ENCODE peak calls at places on chromosomes 12 and 14, in four cellular contexts. One of them, this sample, is unnamed.

GRCh38 chr14:35883677-35884293 is 57.6 kb downstream of the BRMS1L start:
- DNase-seq in foreskin fibroblast: peak; percentile 44
- DNase-seq in B cell: no peak
- DNase-seq in stimulated activated CD4-positive, alpha-beta T cell treated with anti-CD3 and anti-CD28 coated beads, Interleukin-4, amount 100 ng/mL, for 48 hours: peak; percentile 2
- DNase-seq in this sample: peak; percentile 17

GRCh38 chr14:34718750-34719304 is 4.4 kb upstream of the CFL2 start:
- DNase-seq in foreskin fibroblast: peak; percentile 72
- DNase-seq in B cell: no peak
- DNase-seq in stimulated activated CD4-positive, alpha-beta T cell treated with anti-CD3 and anti-CD28 coated beads, Interleukin-4, amount 100 ng/mL, for 48 hours: no peak
- DNase-seq in this sample: no peak

GRCh38 chr12:106114084-106115068 is 24.4 kb downstream of the NUAK1 start:
- DNase-seq in foreskin fibroblast: no peak
- DNase-seq in B cell: no peak
- DNase-seq in stimulated activated CD4-positive, alpha-beta T cell treated with anti-CD3 and anti-CD28 coated beads, Interleukin-4, amount 100 ng/mL, for 48 hours: no peak
- DNase-seq in this sample: peak; percentile 25

GRCh38 chr12:50132505-50133135 is 20.6 kb downstream of the COX14 start:
- DNase-seq in foreskin fibroblast: peak; percentile 54
- DNase-seq in B cell: no peak
- DNase-seq in stimulated activated CD4-positive, alpha-beta T cell treated with anti-CD3 and anti-CD28 coated beads, Interleukin-4, amount 100 ng/mL, for 48 hours: no peak
- DNase-seq in this sample: no peak

GRCh38 chr14:76773956-76774355 is 12.7 kb downstream of the VASH1 start:
- DNase-seq in foreskin fibroblast: no peak
- DNase-seq in B cell: no peak
- DNase-seq in stimulated activated CD4-positive, alpha-beta T cell treated with anti-CD3 and anti-CD28 coated beads, Interleukin-4, amount 100 ng/mL, for 48 hours: no peak
- DNase-seq in this sample: no peak

GRCh38 chr12:1716215-1716862 is 25.5 kb downstream of the ADIPOR2 start:
- DNase-seq in foreskin fibroblast: peak; percentile 35
- DNase-seq in B cell: no peak
- DNase-seq in stimulated activated CD4-positive, alpha-beta T cell treated with anti-CD3 and anti-CD28 coated beads, Interleukin-4, amount 100 ng/mL, for 48 hours: no peak
- DNase-seq in this sample: no peak

GRCh38 chr12:56261503-56262230 is 3.5 kb upstream of the ANKRD52 start:
- DNase-seq in foreskin fibroblast: peak; percentile 90
- DNase-seq in B cell: no peak
- DNase-seq in stimulated activated CD4-positive, alpha-beta T cell treated with anti-CD3 and anti-CD28 coated beads, Interleukin-4, amount 100 ng/mL, for 48 hours: no peak
- DNase-seq in this sample: peak; percentile 76

GRCh38 chr12:80821513-80822000 is 104.8 kb downstream of the MYF5 start:
- DNase-seq in foreskin fibroblast: no peak
- DNase-seq in B cell: no peak
- DNase-seq in stimulated activated CD4-positive, alpha-beta T cell treated with anti-CD3 and anti-CD28 coated beads, Interleukin-4, amount 100 ng/mL, for 48 hours: no peak
- DNase-seq in this sample: no peak

GRCh38 chr14:99454246-99454645 is 26.4 kb downstream of the SETD3 start:
- DNase-seq in foreskin fibroblast: peak; percentile 36
- DNase-seq in B cell: no peak
- DNase-seq in stimulated activated CD4-positive, alpha-beta T cell treated with anti-CD3 and anti-CD28 coated beads, Interleukin-4, amount 100 ng/mL, for 48 hours: no peak
- DNase-seq in this sample: no peak

GRCh38 chr14:81315344-81315743 is 84.8 kb downstream of the STON2 start:
- DNase-seq in foreskin fibroblast: no peak
- DNase-seq in B cell: no peak
- DNase-seq in stimulated activated CD4-positive, alpha-beta T cell treated with anti-CD3 and anti-CD28 coated beads, Interleukin-4, amount 100 ng/mL, for 48 hours: no peak
- DNase-seq in this sample: no peak

GRCh38 chr14:101828038-101828437 is 66.5 kb downstream of the PPP2R5C start:
- DNase-seq in foreskin fibroblast: no peak
- DNase-seq in B cell: no peak
- DNase-seq in stimulated activated CD4-positive, alpha-beta T cell treated with anti-CD3 and anti-CD28 coated beads, Interleukin-4, amount 100 ng/mL, for 48 hours: no peak
- DNase-seq in this sample: no peak

GRCh38 chr14:96938946-96939345 is 141.8 kb downstream of the VRK1 start:
- DNase-seq in foreskin fibroblast: no peak
- DNase-seq in B cell: no peak
- DNase-seq in stimulated activated CD4-positive, alpha-beta T cell treated with anti-CD3 and anti-CD28 coated beads, Interleukin-4, amount 100 ng/mL, for 48 hours: no peak
- DNase-seq in this sample: no peak

GRCh38 chr12:106586803-106587684 is 4.2 kb downstream of the RFX4 start:
- DNase-seq in foreskin fibroblast: no peak
- DNase-seq in B cell: no peak
- DNase-seq in stimulated activated CD4-positive, alpha-beta T cell treated with anti-CD3 and anti-CD28 coated beads, Interleukin-4, amount 100 ng/mL, for 48 hours: no peak
- DNase-seq in this sample: no peak

GRCh38 chr12:16272222-16272621 is 5.3 kb downstream of the SLC15A5 start:
- DNase-seq in foreskin fibroblast: no peak
- DNase-seq in B cell: no peak
- DNase-seq in stimulated activated CD4-positive, alpha-beta T cell treated with anti-CD3 and anti-CD28 coated beads, Interleukin-4, amount 100 ng/mL, for 48 hours: no peak
- DNase-seq in this sample: no peak

GRCh38 chr14:68318788-68319187 is 474.1 kb downstream of the ZFP36L1 start:
- DNase-seq in foreskin fibroblast: no peak
- DNase-seq in B cell: no peak
- DNase-seq in stimulated activated CD4-positive, alpha-beta T cell treated with anti-CD3 and anti-CD28 coated beads, Interleukin-4, amount 100 ng/mL, for 48 hours: no peak
- DNase-seq in this sample: no peak

GRCh38 chr12:40012709-40013108 is 93.2 kb downstream of the SLC2A13 start:
- DNase-seq in foreskin fibroblast: no peak
- DNase-seq in B cell: no peak
- DNase-seq in stimulated activated CD4-positive, alpha-beta T cell treated with anti-CD3 and anti-CD28 coated beads, Interleukin-4, amount 100 ng/mL, for 48 hours: no peak
- DNase-seq in this sample: no peak

GRCh38 chr14:63432888-63433552 is 110.2 kb downstream of the PPP2R5E start:
- DNase-seq in foreskin fibroblast: no peak
- DNase-seq in B cell: no peak
- DNase-seq in stimulated activated CD4-positive, alpha-beta T cell treated with anti-CD3 and anti-CD28 coated beads, Interleukin-4, amount 100 ng/mL, for 48 hours: no peak
- DNase-seq in this sample: no peak

GRCh38 chr14:38964630-38965029 is 138.4 kb downstream of the SEC23A start:
- DNase-seq in foreskin fibroblast: peak; percentile 34
- DNase-seq in B cell: no peak
- DNase-seq in stimulated activated CD4-positive, alpha-beta T cell treated with anti-CD3 and anti-CD28 coated beads, Interleukin-4, amount 100 ng/mL, for 48 hours: no peak
- DNase-seq in this sample: no peak

GRCh38 chr12:12210983-12211382 is 55.9 kb downstream of the LRP6 start:
- DNase-seq in foreskin fibroblast: no peak
- DNase-seq in B cell: no peak
- DNase-seq in stimulated activated CD4-positive, alpha-beta T cell treated with anti-CD3 and anti-CD28 coated beads, Interleukin-4, amount 100 ng/mL, for 48 hours: no peak
- DNase-seq in this sample: no peak

GRCh38 chr14:92362781-92363235 is 39.8 kb downstream of the SLC24A4 start:
- DNase-seq in foreskin fibroblast: peak; percentile 63
- DNase-seq in B cell: no peak
- DNase-seq in stimulated activated CD4-positive, alpha-beta T cell treated with anti-CD3 and anti-CD28 coated beads, Interleukin-4, amount 100 ng/mL, for 48 hours: no peak
- DNase-seq in this sample: no peak

GRCh38 chr14:57699947-57700346 is 165.9 kb downstream of the SLC35F4 start:
- DNase-seq in foreskin fibroblast: no peak
- DNase-seq in B cell: no peak
- DNase-seq in stimulated activated CD4-positive, alpha-beta T cell treated with anti-CD3 and anti-CD28 coated beads, Interleukin-4, amount 100 ng/mL, for 48 hours: no peak
- DNase-seq in this sample: no peak

GRCh38 chr12:3226285-3226684 is 149.1 kb downstream of the TSPAN9 start:
- DNase-seq in foreskin fibroblast: no peak
- DNase-seq in B cell: no peak
- DNase-seq in stimulated activated CD4-positive, alpha-beta T cell treated with anti-CD3 and anti-CD28 coated beads, Interleukin-4, amount 100 ng/mL, for 48 hours: no peak
- DNase-seq in this sample: no peak

GRCh38 chr14:21057803-21058675 is at the start of gene RNASE8:
- DNase-seq in foreskin fibroblast: peak; percentile 61
- DNase-seq in B cell: no peak
- DNase-seq in stimulated activated CD4-positive, alpha-beta T cell treated with anti-CD3 and anti-CD28 coated beads, Interleukin-4, amount 100 ng/mL, for 48 hours: no peak
- DNase-seq in this sample: no peak

GRCh38 chr14:68784995-68785816 is 7.7 kb downstream of the ZFP36L1 start:
- DNase-seq in foreskin fibroblast: peak; percentile 88
- DNase-seq in B cell: no peak
- DNase-seq in stimulated activated CD4-positive, alpha-beta T cell treated with anti-CD3 and anti-CD28 coated beads, Interleukin-4, amount 100 ng/mL, for 48 hours: no peak
- DNase-seq in this sample: peak; percentile 24

GRCh38 chr12:70449074-70449757 is 83.1 kb downstream of the KCNMB4 start:
- DNase-seq in foreskin fibroblast: peak; percentile 75
- DNase-seq in B cell: no peak
- DNase-seq in stimulated activated CD4-positive, alpha-beta T cell treated with anti-CD3 and anti-CD28 coated beads, Interleukin-4, amount 100 ng/mL, for 48 hours: no peak
- DNase-seq in this sample: peak; percentile 96

GRCh38 chr12:47950856-47951468 is 12.4 kb upstream of the TMEM106C start:
- DNase-seq in foreskin fibroblast: peak; percentile 16
- DNase-seq in B cell: no peak
- DNase-seq in stimulated activated CD4-positive, alpha-beta T cell treated with anti-CD3 and anti-CD28 coated beads, Interleukin-4, amount 100 ng/mL, for 48 hours: no peak
- DNase-seq in this sample: no peak

GRCh38 chr12:130677957-130678558 is 38.0 kb downstream of the RIMBP2 start:
- DNase-seq in foreskin fibroblast: no peak
- DNase-seq in B cell: no peak
- DNase-seq in stimulated activated CD4-positive, alpha-beta T cell treated with anti-CD3 and anti-CD28 coated beads, Interleukin-4, amount 100 ng/mL, for 48 hours: no peak
- DNase-seq in this sample: no peak

GRCh38 chr12:30180602-30181001 is 396.9 kb upstream of the TMTC1 start:
- DNase-seq in foreskin fibroblast: no peak
- DNase-seq in B cell: no peak
- DNase-seq in stimulated activated CD4-positive, alpha-beta T cell treated with anti-CD3 and anti-CD28 coated beads, Interleukin-4, amount 100 ng/mL, for 48 hours: no peak
- DNase-seq in this sample: no peak

GRCh38 chr14:56129941-56130340 is 11.7 kb downstream of the PELI2 start:
- DNase-seq in foreskin fibroblast: no peak
- DNase-seq in B cell: no peak
- DNase-seq in stimulated activated CD4-positive, alpha-beta T cell treated with anti-CD3 and anti-CD28 coated beads, Interleukin-4, amount 100 ng/mL, for 48 hours: no peak
- DNase-seq in this sample: no peak

GRCh38 chr14:70888681-70889175 is 18.5 kb upstream of the PCNX1 start:
- DNase-seq in foreskin fibroblast: peak; percentile 57
- DNase-seq in B cell: no peak
- DNase-seq in stimulated activated CD4-positive, alpha-beta T cell treated with anti-CD3 and anti-CD28 coated beads, Interleukin-4, amount 100 ng/mL, for 48 hours: no peak
- DNase-seq in this sample: no peak

GRCh38 chr12:52361553-52361952 is 5.7 kb downstream of the KRT85 start:
- DNase-seq in foreskin fibroblast: no peak
- DNase-seq in B cell: no peak
- DNase-seq in stimulated activated CD4-positive, alpha-beta T cell treated with anti-CD3 and anti-CD28 coated beads, Interleukin-4, amount 100 ng/mL, for 48 hours: no peak
- DNase-seq in this sample: no peak

GRCh38 chr12:89117448-89118034 is 234.8 kb downstream of the DUSP6 start:
- DNase-seq in foreskin fibroblast: peak; percentile 28
- DNase-seq in B cell: no peak
- DNase-seq in stimulated activated CD4-positive, alpha-beta T cell treated with anti-CD3 and anti-CD28 coated beads, Interleukin-4, amount 100 ng/mL, for 48 hours: no peak
- DNase-seq in this sample: peak; percentile 95

GRCh38 chr12:44127966-44128365 is 292.1 kb downstream of the TMEM117 start:
- DNase-seq in foreskin fibroblast: no peak
- DNase-seq in B cell: no peak
- DNase-seq in stimulated activated CD4-positive, alpha-beta T cell treated with anti-CD3 and anti-CD28 coated beads, Interleukin-4, amount 100 ng/mL, for 48 hours: no peak
- DNase-seq in this sample: no peak

GRCh38 chr14:76376001-76376404 is at the start of gene ESRRB:
- DNase-seq in foreskin fibroblast: peak; percentile 23
- DNase-seq in B cell: no peak
- DNase-seq in stimulated activated CD4-positive, alpha-beta T cell treated with anti-CD3 and anti-CD28 coated beads, Interleukin-4, amount 100 ng/mL, for 48 hours: no peak
- DNase-seq in this sample: no peak

GRCh38 chr14:51401756-51402155 is 161.7 kb downstream of the TMX1 start:
- DNase-seq in foreskin fibroblast: no peak
- DNase-seq in B cell: no peak
- DNase-seq in stimulated activated CD4-positive, alpha-beta T cell treated with anti-CD3 and anti-CD28 coated beads, Interleukin-4, amount 100 ng/mL, for 48 hours: no peak
- DNase-seq in this sample: no peak

GRCh38 chr12:6554990-6555691 is 701 bp downstream of the IFFO1 start:
- DNase-seq in foreskin fibroblast: peak; percentile 42
- DNase-seq in B cell: peak; percentile 50
- DNase-seq in stimulated activated CD4-positive, alpha-beta T cell treated with anti-CD3 and anti-CD28 coated beads, Interleukin-4, amount 100 ng/mL, for 48 hours: no peak
- DNase-seq in this sample: no peak

GRCh38 chr14:58072288-58073071 is 79.5 kb downstream of the ARMH4 start:
- DNase-seq in foreskin fibroblast: peak; percentile 76
- DNase-seq in B cell: peak; percentile 22
- DNase-seq in stimulated activated CD4-positive, alpha-beta T cell treated with anti-CD3 and anti-CD28 coated beads, Interleukin-4, amount 100 ng/mL, for 48 hours: peak; percentile 8
- DNase-seq in this sample: no peak

This sample was measured in PC-9.